ENCODE peak calls at places on chromosomes 4 and X, in eight cellular contexts. E is tibial artery, J is uterus, Z is right atrium auricular region, T is PC-9, B is Peyer's patch, Q is cardiac muscle cell, A is gastrocnemius medialis. R is an unnamed sample.
A peak's percentile ranks its signal among the peaks of the same experiment; 100 is the strongest.

GRCh38 chrX:138128025-138128671 is 562.2 kb downstream of the ZIC3 start:
- DNase-seq in J (no peak), Q (peak; percentile 29), T (no peak), A (no peak), E (no peak), B (no peak), Z (no peak), R (no peak)

GRCh38 chr4:173411106-173411703 is 12.3 kb upstream of the SCRG1 start:
- DNase-seq in Q (peak; percentile 51), B (no peak), T (no peak), A (no peak), Z (no peak), E (no peak), J (no peak), R (no peak)

GRCh38 chr4:73019462-73020047 is 50.0 kb downstream of the COX18 start:
- DNase-seq in E (no peak), J (no peak), A (no peak), Z (no peak), T (no peak), B (no peak), Q (peak; percentile 69), R (peak; percentile 7)

GRCh38 chr4:184170996-184171395 is 46.7 kb downstream of the ENPP6 start:
- DNase-seq in Z (no peak), T (peak; percentile 44), J (no peak), B (no peak), E (no peak), Q (peak; percentile 26), A (no peak), R (peak; percentile 54)

GRCh38 chrX:1002611-1003010 is 209.8 kb downstream of the CRLF2 start:
- DNase-seq in Q (no peak), T (no peak), B (no peak), E (no peak), A (no peak), Z (no peak), J (no peak), R (no peak)

GRCh38 chr4:42750091-42750490 is 93.2 kb upstream of the ATP8A1 start:
- DNase-seq in Q (no peak), Z (no peak), A (no peak), B (no peak), T (no peak), J (no peak), E (no peak), R (no peak)

GRCh38 chr4:23934915-23935314 is 45.1 kb upstream of the PPARGC1A start:
- DNase-seq in A (peak; percentile 98), Z (peak; percentile 69), B (no peak), J (no peak), T (no peak), E (peak; percentile 84), Q (peak; percentile 98), R (peak; percentile 73)

GRCh38 chr4:177696438-177696966 is 254.3 kb upstream of the AGA start:
- DNase-seq in J (no peak), B (no peak), T (no peak), A (no peak), E (no peak), Z (no peak), Q (no peak), R (no peak)

GRCh38 chr4:966266-967112 is 6.9 kb downstream of the DGKQ start:
- DNase-seq in J (no peak), B (no peak), A (no peak), Z (no peak), Q (no peak), E (no peak), T (no peak), R (no peak)

GRCh38 chrX:12978205-12979010 is 3.5 kb downstream of the TMSB4X start:
- DNase-seq in B (peak; percentile 63), A (peak; percentile 29), Q (peak; percentile 88), E (no peak), Z (peak; percentile 69), J (peak; percentile 61), T (peak; percentile 71), R (peak; percentile 79)

GRCh38 chr4:54440394-54441223 is 211.5 kb downstream of the PDGFRA start:
- DNase-seq in J (no peak), Z (no peak), Q (peak; percentile 60), E (no peak), A (no peak), T (no peak), B (no peak), R (no peak)

GRCh38 chrX:5708209-5708608 is 520.5 kb downstream of the NLGN4X start:
- DNase-seq in A (no peak), J (no peak), Z (no peak), B (no peak), T (no peak), Q (no peak), E (no peak), R (no peak)

GRCh38 chr4:74632634-74633033 is 161.7 kb downstream of the BTC start:
- DNase-seq in J (peak; percentile 15), T (peak; percentile 37), E (peak; percentile 36), Q (peak; percentile 98), B (no peak), A (no peak), Z (no peak), R (peak; percentile 62)

DNA sequence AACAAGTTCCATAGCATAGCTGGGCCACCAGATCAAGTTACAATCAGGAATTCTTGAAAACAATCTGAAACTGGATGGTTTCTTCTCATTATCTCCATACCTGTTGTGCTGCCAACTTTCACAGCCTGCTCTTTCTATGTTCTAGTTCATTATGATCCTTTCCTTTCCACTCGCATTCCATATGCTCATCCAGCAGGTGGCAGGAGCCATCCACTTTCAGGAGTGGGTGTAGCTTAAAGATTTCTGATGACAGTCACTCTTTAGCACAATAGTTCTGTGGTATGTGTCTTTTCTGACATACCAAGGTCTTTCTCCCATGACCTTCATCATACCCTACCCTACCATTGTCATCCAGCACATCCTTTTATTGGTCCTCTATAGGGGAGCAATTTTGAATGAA is 46.4 kb downstream of the PAGE2 start:
- DNase-seq in A (peak; percentile 13), J (peak; percentile 20), E (peak; percentile 21), B (peak; percentile 54), T (no peak), Z (no peak), Q (peak; percentile 69), R (no peak)
- TF ChIP-seq CTCF in A (peak; percentile 59), J (peak; percentile 16), E (peak; percentile 43), B (peak; percentile 24), T (peak; percentile 70), Z (no peak), Q (peak; percentile 60), R (peak; percentile 62)

DNA sequence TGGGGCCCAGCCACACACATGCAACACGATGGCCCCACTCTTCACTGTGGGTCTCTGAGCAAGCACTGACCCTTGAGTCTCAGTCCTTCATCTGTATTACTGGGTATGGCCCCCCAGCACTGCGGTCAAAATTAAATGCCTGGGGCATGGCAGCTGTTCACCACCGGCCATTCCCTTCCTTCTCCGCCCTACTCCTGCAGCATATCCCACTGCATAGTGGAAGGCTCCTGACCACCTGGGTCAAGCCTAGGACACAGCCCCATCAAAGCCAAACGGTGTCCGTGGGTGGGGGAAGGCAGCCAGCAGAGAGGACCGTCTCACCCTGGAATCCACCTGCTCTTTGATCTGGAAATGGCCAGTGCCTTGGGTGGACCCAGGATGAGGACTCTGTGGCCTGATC is 30.7 kb downstream of the PPP2R2C start:
- DNase-seq in J (no peak), B (peak; percentile 29), Z (no peak), T (no peak), E (no peak), Q (no peak), A (no peak), R (no peak)
- H3K27me3 ChIP-seq in J (no peaks in the 10 kb centered on the region), B (no peaks in the 10 kb centered on the region), Z (no peaks in the 10 kb centered on the region), T (no peaks in the 10 kb centered on the region), E (no peaks in the 10 kb centered on the region), Q (no peaks in the 10 kb centered on the region), A (peaks cover 5% of the 10 kb centered on the region), R (no peaks in the 10 kb centered on the region)

DNA sequence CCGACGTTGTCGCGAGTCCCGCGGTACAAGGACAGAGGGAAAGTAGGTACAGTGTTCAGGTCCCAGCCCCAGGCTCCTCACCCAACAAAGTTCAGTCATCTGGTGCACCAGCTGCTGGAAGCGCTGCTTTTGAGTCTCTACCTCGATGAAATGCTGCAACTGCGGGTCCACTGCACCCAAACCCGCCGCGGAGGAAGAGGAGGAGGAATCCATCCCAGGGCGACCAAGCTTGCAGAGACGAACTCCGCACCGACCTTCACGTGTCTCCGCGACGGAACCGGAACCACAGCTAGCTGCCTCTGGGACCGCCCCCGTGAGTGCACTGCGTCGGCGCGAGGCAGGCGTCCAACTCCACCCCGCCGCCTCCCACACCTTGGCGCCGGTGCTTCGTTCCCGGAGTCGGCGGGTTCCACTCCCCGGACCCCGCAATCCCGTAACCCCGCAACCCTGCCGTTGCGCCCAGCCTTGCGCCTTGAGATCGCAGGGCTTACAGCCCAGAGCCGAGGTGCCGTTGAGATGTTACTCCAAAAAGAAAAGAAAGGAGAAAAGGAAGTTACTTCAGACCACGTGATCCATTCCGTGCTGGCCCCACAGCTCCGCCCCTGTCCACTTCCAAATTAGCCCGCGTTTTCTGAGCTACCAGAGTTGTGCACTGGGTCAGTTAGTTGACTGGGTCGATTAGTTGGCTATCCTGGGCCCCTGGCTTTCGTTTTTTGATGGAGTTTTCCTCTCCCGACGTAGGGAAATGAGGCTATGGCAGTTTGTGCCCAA is at the start of gene TIMM8A:
- DNase-seq in T (peak; percentile 62), B (peak; percentile 86), Q (peak; percentile 75), Z (peak; percentile 81), E (peak; percentile 75), A (peak; percentile 75), J (peak; percentile 64), R (peak; percentile 8)
- H3K4me3 ChIP-seq in T (peak within 1 kb of the TSS; percentile 93), B (peak within 1 kb of the TSS; percentile 62), Q (peak within 1 kb of the TSS; percentile 44), Z (peak within 1 kb of the TSS; percentile 78), E (peak within 1 kb of the TSS; percentile 68), A (peak within 1 kb of the TSS; percentile 71), J (peak within 1 kb of the TSS; percentile 55), R (peak within 1 kb of the TSS; percentile 80)

GRCh38 chr4:149751174-149751573 is 64.5 kb downstream of the IQCM start:
- DNase-seq in Z (no peak), A (no peak), Q (no peak), B (no peak), T (no peak), E (no peak), J (no peak), R (no peak)

GRCh38 chr4:149752729-149753128 is 62.9 kb downstream of the IQCM start:
- DNase-seq in E (no peak), Q (no peak), B (no peak), T (no peak), J (no peak), A (no peak), Z (no peak), R (no peak)

GRCh38 chr4:149754526-149754925 is 61.1 kb downstream of the IQCM start:
- DNase-seq in A (no peak), T (no peak), E (no peak), Q (peak; percentile 5), B (no peak), Z (no peak), J (no peak), R (peak; percentile 8)

GRCh38 chr4:149755969-149756368 is 59.7 kb downstream of the IQCM start:
- DNase-seq in B (no peak), Z (no peak), A (no peak), Q (no peak), J (no peak), E (no peak), T (no peak), R (no peak)
- TF ChIP-seq CTCF in B (no peak), Z (no peak), A (no peak), Q (no peak), J (no peak), E (no peak), T (no peak), R (no peak)

DNA sequence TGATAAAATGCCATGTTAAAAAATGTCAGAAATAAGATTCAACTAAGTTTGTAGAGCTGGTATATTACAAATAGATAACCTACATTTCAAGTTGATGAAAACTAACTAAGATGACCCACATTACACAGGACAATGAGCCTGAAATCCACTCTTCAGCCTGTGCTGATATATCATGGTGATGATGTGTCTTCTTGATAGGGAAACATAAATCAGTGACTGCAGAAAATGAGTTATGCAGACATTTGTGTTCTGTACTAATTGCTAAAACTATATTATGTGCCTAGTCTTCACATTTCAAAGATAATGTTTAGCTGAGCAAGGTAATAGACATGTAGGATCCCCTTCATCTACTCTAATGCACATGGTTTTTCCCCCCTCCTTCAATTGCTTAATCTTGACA is 331.6 kb upstream of the F9 start:
- DNase-seq in T (no peak), J (no peak), Q (no peak), Z (no peak), E (no peak), B (no peak), A (no peak), R (no peak)
- H3K27me3 ChIP-seq in T (no peaks in the 10 kb centered on the region), J (no peaks in the 10 kb centered on the region), Q (peaks cover 90% of the 10 kb centered on the region), Z (no peaks in the 10 kb centered on the region), E (no peaks in the 10 kb centered on the region), B (no peaks in the 10 kb centered on the region), A (no peaks in the 10 kb centered on the region), R (peaks cover 3% of the 10 kb centered on the region)